ENCODE peak calls at places on chromosome 21, in five cellular contexts. E is NCI-H1092; S is activated CD8-positive, alpha-beta memory T cell treated with anti-CD3 and anti-CD28 coated beads for 48 hours; G is IMR-90; N is choroid plexus epithelial cell. R is an unnamed sample.

GRCh38 chr21:46562964-46563607 is 41.8 kb downstream of the S100B start:
- DNase-seq in E (no peak), S (no peak), G (no peak), N (no peak), R (no peak)

GRCh38 chr21:39048574-39048973 is 134.7 kb downstream of the PSMG1 start:
- DNase-seq in E (no peak), S (no peak), G (peak), N (peak), R (no peak)

GRCh38 chr21:26941436-26941835 is 25.5 kb downstream of the ADAMTS5 start:
- DNase-seq in E (no peak), S (no peak), G (peak), N (peak), R (no peak)

GRCh38 chr21:14753466-14754258 is 207.5 kb upstream of the SAMSN1 start:
- DNase-seq in E (no peak), S (no peak), G (no peak), N (no peak), R (no peak)

GRCh38 chr21:37149411-37149810 is 76.4 kb downstream of the TTC3 start:
- DNase-seq in E (no peak), S (no peak), G (peak), N (peak), R (no peak)

GRCh38 chr21:32410291-32410690 is 2.2 kb upstream of the EVA1C start:
- DNase-seq in E (no peak), S (no peak), G (no peak), N (no peak), R (no peak)

GRCh38 chr21:26130249-26130896 is 40.2 kb downstream of the APP start:
- DNase-seq in E (no peak), S (no peak), G (peak), N (peak), R (no peak)

GRCh38 chr21:44537930-44538911 is 1.8 kb downstream of the KRTAP10-1 start:
- DNase-seq in E (no peak), S (no peak), G (no peak), N (no peak), R (no peak)

GRCh38 chr21:37267269-37268185 is at the start of gene VPS26C:
- DNase-seq in E (peak), S (peak), G (peak), N (peak), R (peak)

GRCh38 chr21:42306366-42307035 is 8.7 kb downstream of the TFF3 start:
- DNase-seq in E (peak), S (no peak), G (no peak), N (no peak), R (no peak)

GRCh38 chr21:27132270-27132669 is 165.4 kb upstream of the ADAMTS5 start:
- DNase-seq in E (no peak), S (no peak), G (peak), N (peak), R (no peak)

GRCh38 chr21:33115586-33116541 is 45.9 kb downstream of the OLIG1 start:
- DNase-seq in E (no peak), S (no peak), G (no peak), N (no peak), R (no peak)

GRCh38 chr21:42525228-42525604 is 11.6 kb downstream of the SLC37A1 start:
- DNase-seq in E (no peak), S (no peak), G (peak), N (peak), R (no peak)

GRCh38 chr21:23402929-23403520 is 2204.3 kb downstream of the MRPL39 start:
- DNase-seq in E (no peak), S (no peak), G (no peak), N (no peak), R (no peak)

GRCh38 chr21:35349378-35350080 is 300.4 kb upstream of the RUNX1 start:
- DNase-seq in E (no peak), S (no peak), G (peak), N (peak), R (no peak)

GRCh38 chr21:29007801-29008200 is 11.3 kb downstream of the RWDD2B start:
- DNase-seq in E (no peak), S (no peak), G (peak), N (peak), R (no peak)

GRCh38 chr21:46023126-46023985 is 41.8 kb downstream of the COL6A1 start:
- DNase-seq in E (no peak), S (no peak), G (no peak), N (no peak), R (no peak)

GRCh38 chr21:24823247-24823646 is 784.0 kb downstream of the MRPL39 start:
- DNase-seq in E (no peak), S (no peak), G (no peak), N (no peak), R (no peak)

GRCh38 chr21:46411236-46411635 is 47.5 kb upstream of the DIP2A start:
- DNase-seq in E (no peak), S (no peak), G (no peak), N (no peak), R (no peak)

GRCh38 chr21:34846601-34847112 is 177.9 kb downstream of the CLIC6 start:
- DNase-seq in E (no peak), S (no peak), G (peak), N (peak), R (no peak)

GRCh38 chr21:44379991-44380865 is 26.8 kb downstream of the TRPM2 start:
- DNase-seq in E (no peak), S (no peak), G (no peak), N (no peak), R (peak)

GRCh38 chr21:38857152-38857825 is 51.6 kb downstream of the ETS2 start:
- DNase-seq in E (no peak), S (no peak), G (no peak), N (no peak), R (no peak)